ENCODE peak calls at places on chromosomes 7 and 10, in ten cellular contexts. T is esophagus squamous epithelium; V is stimulated activated CD8-positive, alpha-beta memory T cell treated with anti-CD3 and anti-CD28 coated beads, Interleukin-4, amount 100 ng/mL, for 1 hour; L is T-helper 9 cell; H is mesothelial cell of epicardium; E is CD8-positive, alpha-beta T cell; I is AG10803; D is HTR-8/SVneo; C is activated naive CD8-positive, alpha-beta T cell treated with anti-CD3 and anti-CD28 coated beads for 36 hours; X is A549. G is an unnamed sample.

GRCh38 chr7:7498881-7499280 is 36.8 kb downstream of the COL28A1 start:
- DNase-seq in T (no peak), V (no peak), L (no peak), H (no peak), E (no peak), I (no peak), D (no peak), C (no peak), X (no peak), G (no peak)

GRCh38 chr7:6221340-6222319 is 50.8 kb downstream of the CYTH3 start:
- DNase-seq in T (no peak), V (no peak), L (no peak), H (no peak), E (no peak), I (no peak), D (no peak), C (peak; percentile 39), X (no peak), G (no peak)

GRCh38 chr7:77460057-77460486 is 43.9 kb upstream of the GSAP start:
- DNase-seq in T (no peak), V (no peak), L (no peak), H (no peak), E (no peak), I (no peak), D (no peak), C (no peak), X (no peak), G (no peak)

GRCh38 chr10:17225823-17226222 is 2.2 kb upstream of the VIM start:
- DNase-seq in T (no peak), V (no peak), L (no peak), H (no peak), E (no peak), I (no peak), D (no peak), C (no peak), X (no peak), G (no peak)

GRCh38 chr7:34835901-34836300 is 177.9 kb downstream of the NPSR1 start:
- DNase-seq in T (no peak), V (no peak), L (no peak), H (no peak), E (no peak), I (no peak), D (no peak), C (no peak), X (no peak), G (no peak)

GRCh38 chr7:139896831-139897230 is 67.8 kb downstream of the TBXAS1 start:
- DNase-seq in T (no peak), V (no peak), L (no peak), H (no peak), E (no peak), I (no peak), D (no peak), C (no peak), X (no peak), G (no peak)

GRCh38 chr10:15370741-15371701 is at the start of gene FAM171A1:
- DNase-seq in T (no peak), V (peak; percentile 13), L (peak; percentile 55), H (peak; percentile 62), E (peak; percentile 61), I (peak; percentile 58), D (peak; percentile 67), C (peak; percentile 74), X (peak; percentile 68), G (no peak)

GRCh38 chr10:104067525-104067924 is 18.2 kb downstream of the COL17A1 start:
- DNase-seq in T (no peak), V (no peak), L (no peak), H (no peak), E (no peak), I (no peak), D (no peak), C (no peak), X (no peak), G (no peak)

GRCh38 chr10:57790703-57791102 is 477.0 kb downstream of the IPMK start:
- DNase-seq in T (no peak), V (no peak), L (no peak), H (no peak), E (no peak), I (no peak), D (no peak), C (no peak), X (no peak), G (no peak)

GRCh38 chr7:101216860-101217387 is 457 bp downstream of the PLOD3 start:
- DNase-seq in T (no peak), V (no peak), L (no peak), H (no peak), E (no peak), I (no peak), D (no peak), C (peak; percentile 18), X (no peak), G (peak; percentile 23)

GRCh38 chr7:81690251-81690650 is 79.6 kb downstream of the HGF start:
- DNase-seq in T (no peak), V (no peak), L (no peak), H (no peak), E (no peak), I (no peak), D (no peak), C (no peak), X (no peak), G (no peak)

GRCh38 chr10:69952069-69952800 is 100.4 kb upstream of the MACROH2A2 start:
- DNase-seq in T (no peak), V (no peak), L (no peak), H (no peak), E (no peak), I (no peak), D (no peak), C (no peak), X (no peak), G (no peak)

GRCh38 chr7:95302976-95303375 is 21.4 kb downstream of the PON1 start:
- DNase-seq in T (no peak), V (no peak), L (no peak), H (no peak), E (no peak), I (no peak), D (peak; percentile 3), C (no peak), X (no peak), G (no peak)

GRCh38 chr7:95476072-95476845 is 9.5 kb upstream of the ASB4 start:
- DNase-seq in T (no peak), V (no peak), L (no peak), H (no peak), E (no peak), I (no peak), D (no peak), C (no peak), X (no peak), G (no peak)

GRCh38 chr7:90337106-90337505 is 9.4 kb upstream of the GTPBP10 start:
- DNase-seq in T (no peak), V (no peak), L (no peak), H (no peak), E (no peak), I (no peak), D (no peak), C (no peak), X (no peak), G (no peak)

GRCh38 chr7:38374507-38374906 is 101.1 kb upstream of the TARP start:
- DNase-seq in T (no peak), V (peak; percentile 45), L (peak; percentile 59), H (no peak), E (peak; percentile 78), I (peak; percentile 20), D (peak; percentile 14), C (peak; percentile 34), X (peak; percentile 39), G (peak; percentile 41)

GRCh38 chr10:10677479-10677878 is 340.2 kb upstream of the CELF2 start:
- DNase-seq in T (no peak), V (no peak), L (no peak), H (peak; percentile 57), E (no peak), I (peak; percentile 60), D (no peak), C (peak; percentile 18), X (no peak), G (no peak)

GRCh38 chr10:51269816-51270215 is 195.5 kb downstream of the PRKG1 start:
- DNase-seq in T (no peak), V (no peak), L (no peak), H (no peak), E (no peak), I (peak; percentile 63), D (no peak), C (no peak), X (no peak), G (no peak)

GRCh38 chr7:119482671-119483070 is 790.3 kb upstream of the KCND2 start:
- DNase-seq in T (no peak), V (no peak), L (no peak), H (no peak), E (no peak), I (no peak), D (no peak), C (no peak), X (no peak), G (no peak)

GRCh38 chr7:73856941-73857340 is 4.0 kb upstream of the TMEM270 start:
- DNase-seq in T (no peak), V (no peak), L (no peak), H (no peak), E (no peak), I (no peak), D (no peak), C (no peak), X (no peak), G (no peak)

GRCh38 chr7:102254521-102254920 is 32.1 kb upstream of the SH2B2 start:
- DNase-seq in T (no peak), V (no peak), L (no peak), H (no peak), E (no peak), I (no peak), D (no peak), C (no peak), X (no peak), G (no peak)

GRCh38 chr10:116733566-116733965 is 8.8 kb downstream of the HSPA12A start:
- DNase-seq in T (no peak), V (no peak), L (no peak), H (no peak), E (no peak), I (peak; percentile 71), D (no peak), C (no peak), X (no peak), G (no peak)

GRCh38 chr10:51405580-51406367 is 293.6 kb downstream of the CSTF2T start:
- DNase-seq in T (no peak), V (no peak), L (no peak), H (no peak), E (no peak), I (peak; percentile 61), D (no peak), C (no peak), X (no peak), G (no peak)

GRCh38 chr10:29158066-29158465 is 130.8 kb upstream of the LYZL1 start:
- DNase-seq in T (no peak), V (no peak), L (no peak), H (no peak), E (no peak), I (no peak), D (no peak), C (no peak), X (no peak), G (no peak)

GRCh38 chr10:14296081-14296709 is 34.5 kb downstream of the FRMD4A start:
- DNase-seq in T (no peak), V (no peak), L (no peak), H (no peak), E (no peak), I (no peak), D (no peak), C (no peak), X (no peak), G (no peak)

GRCh38 chr10:87723500-87723899 is 63.8 kb downstream of the PAPSS2 start:
- DNase-seq in T (no peak), V (no peak), L (no peak), H (no peak), E (no peak), I (no peak), D (peak; percentile 45), C (no peak), X (no peak), G (no peak)

GRCh38 chr7:46786995-46787394 is 794.9 kb downstream of the TNS3 start:
- DNase-seq in T (no peak), V (no peak), L (no peak), H (no peak), E (no peak), I (no peak), D (no peak), C (no peak), X (no peak), G (no peak)

GRCh38 chr7:135793841-135794240 is 45.2 kb upstream of the FAM180A start:
- DNase-seq in T (no peak), V (no peak), L (no peak), H (no peak), E (no peak), I (no peak), D (no peak), C (no peak), X (no peak), G (no peak)

G was measured in natural killer cell.